ENCODE peak calls at places on chromosomes 11 and 22, in five cellular contexts. One of them, this sample, is unnamed.

GRCh38 chr11:1088927-1089737 is 14.5 kb downstream of the MUC2 start:
- DNase-seq in K562: no peak
- DNase-seq in HCT116: no peak
- DNase-seq in HepG2: no peak
- DNase-seq in H1: no peak
- DNase-seq in this sample: no peak

GRCh38 chr11:11148104-11148509 is 204.9 kb downstream of the CSNK2A3 start:
- DNase-seq in HepG2: no peak
- DNase-seq in H1: peak; percentile 60
- DNase-seq in K562: peak; percentile 12
- DNase-seq in HCT116: no peak
- DNase-seq in this sample: no peak

GRCh38 chr11:35285471-35285870 is 133.9 kb downstream of the SLC1A2 start:
- DNase-seq in H1: no peak
- DNase-seq in HepG2: no peak
- DNase-seq in HCT116: no peak
- DNase-seq in K562: no peak
- DNase-seq in this sample: no peak

GRCh38 chr22:24550902-24551229 is 4.1 kb downstream of the GUCD1 start:
- DNase-seq in H1: no peak
- DNase-seq in K562: no peak
- DNase-seq in HepG2: no peak
- DNase-seq in HCT116: no peak
- DNase-seq in this sample: no peak

GRCh38 chr11:73271936-73272679 is at the start of gene P2RY6:
- DNase-seq in HCT116: no peak
- DNase-seq in K562: no peak
- DNase-seq in HepG2: peak; percentile 75
- DNase-seq in H1: no peak
- DNase-seq in this sample: no peak

GRCh38 chr11:2511421-2512369 is 66.9 kb downstream of the KCNQ1 start:
- DNase-seq in K562: no peak
- DNase-seq in HepG2: no peak
- DNase-seq in H1: no peak
- DNase-seq in HCT116: no peak
- DNase-seq in this sample: no peak

GRCh38 chr11:11409916-11410315 is 56.9 kb upstream of the CSNK2A3 start:
- DNase-seq in H1: no peak
- DNase-seq in HCT116: no peak
- DNase-seq in HepG2: no peak
- DNase-seq in K562: peak; percentile 5
- DNase-seq in this sample: no peak

GRCh38 chr11:93330446-93330984 is at the start of gene DEUP1:
- DNase-seq in HepG2: no peak
- DNase-seq in K562: peak; percentile 85
- DNase-seq in H1: peak; percentile 82
- DNase-seq in HCT116: no peak
- DNase-seq in this sample: no peak

GRCh38 chr11:86460461-86461404 is 86.0 kb downstream of the CCDC81 start:
- DNase-seq in K562: no peak
- DNase-seq in HCT116: no peak
- DNase-seq in H1: no peak
- DNase-seq in HepG2: no peak
- DNase-seq in this sample: no peak

GRCh38 chr11:118398797-118399564 is 2.4 kb upstream of the ATP5MG start:
- DNase-seq in HCT116: no peak
- DNase-seq in HepG2: no peak
- DNase-seq in H1: no peak
- DNase-seq in K562: no peak
- DNase-seq in this sample: no peak

GRCh38 chr22:20198527-20199319 is 47.9 kb upstream of the CCDC188 start:
- DNase-seq in H1: no peak
- DNase-seq in K562: no peak
- DNase-seq in HCT116: no peak
- DNase-seq in HepG2: no peak
- DNase-seq in this sample: no peak

GRCh38 chr11:64593156-64594105 is 2.4 kb downstream of the SLC22A12 start:
- DNase-seq in K562: no peak
- DNase-seq in H1: no peak
- DNase-seq in HCT116: no peak
- DNase-seq in HepG2: no peak
- DNase-seq in this sample: no peak

GRCh38 chr22:32469799-32470212 is 4.8 kb upstream of the FBXO7 start:
- DNase-seq in K562: peak; percentile 62
- DNase-seq in HCT116: peak; percentile 13
- DNase-seq in H1: no peak
- DNase-seq in HepG2: no peak
- DNase-seq in this sample: no peak

GRCh38 chr11:28759311-28759710 is 651.1 kb downstream of the METTL15 start:
- DNase-seq in HCT116: peak; percentile 2
- DNase-seq in H1: no peak
- DNase-seq in HepG2: no peak
- DNase-seq in K562: no peak
- DNase-seq in this sample: no peak

GRCh38 chr11:71203681-71204080 is 48.7 kb downstream of the SHANK2 start:
- DNase-seq in HCT116: no peak
- DNase-seq in HepG2: no peak
- DNase-seq in H1: no peak
- DNase-seq in K562: no peak
- DNase-seq in this sample: no peak

GRCh38 chr11:24181395-24182047 is 315.3 kb upstream of the LUZP2 start:
- DNase-seq in HepG2: no peak
- DNase-seq in HCT116: no peak
- DNase-seq in K562: no peak
- DNase-seq in H1: no peak
- DNase-seq in this sample: no peak

GRCh38 chr11:108586600-108586999 is 7.0 kb downstream of the EXPH5 start:
- DNase-seq in HCT116: no peak
- DNase-seq in HepG2: no peak
- DNase-seq in K562: no peak
- DNase-seq in H1: no peak
- DNase-seq in this sample: no peak

GRCh38 chr11:64223001-64223651 is 2.9 kb downstream of the TRPT1 start:
- DNase-seq in K562: no peak
- DNase-seq in HCT116: no peak
- DNase-seq in H1: no peak
- DNase-seq in HepG2: no peak
- DNase-seq in this sample: no peak

GRCh38 chr11:34758262-34758661 is 137.4 kb downstream of the EHF start:
- DNase-seq in HCT116: no peak
- DNase-seq in H1: no peak
- DNase-seq in K562: peak; percentile 70
- DNase-seq in HepG2: no peak
- DNase-seq in this sample: no peak

GRCh38 chr11:9148035-9148434 is 56.6 kb upstream of the SCUBE2 start:
- DNase-seq in HCT116: no peak
- DNase-seq in H1: no peak
- DNase-seq in HepG2: no peak
- DNase-seq in K562: no peak
- DNase-seq in this sample: no peak

GRCh38 chr11:944711-945470 is 19.2 kb downstream of the AP2A2 start:
- DNase-seq in HepG2: no peak
- DNase-seq in K562: no peak
- DNase-seq in H1: peak; percentile 72
- DNase-seq in HCT116: no peak
- DNase-seq in this sample: no peak

GRCh38 chr11:87036756-87037449 is 831 bp upstream of the TMEM135 start:
- DNase-seq in HCT116: no peak
- DNase-seq in HepG2: peak; percentile 76
- DNase-seq in K562: peak; percentile 83
- DNase-seq in H1: no peak
- DNase-seq in this sample: no peak

GRCh38 chr11:1224491-1225385 is 1.9 kb downstream of the MUC5B start:
- DNase-seq in HepG2: no peak
- DNase-seq in HCT116: no peak
- DNase-seq in H1: peak; percentile 54
- DNase-seq in K562: no peak
- DNase-seq in this sample: no peak

GRCh38 chr11:31240340-31240904 is 129.1 kb downstream of the DCDC1 start:
- DNase-seq in K562: peak; percentile 68
- DNase-seq in HCT116: peak; percentile 59
- DNase-seq in H1: no peak
- DNase-seq in HepG2: peak; percentile 59
- DNase-seq in this sample: no peak

GRCh38 chr11:130212431-130212961 is 52.9 kb downstream of the ST14 start:
- DNase-seq in K562: no peak
- DNase-seq in HepG2: no peak
- DNase-seq in HCT116: no peak
- DNase-seq in H1: peak; percentile 50
- DNase-seq in this sample: no peak

GRCh38 chr11:22730319-22730718 is 63.9 kb downstream of the GAS2 start:
- DNase-seq in K562: no peak
- DNase-seq in H1: no peak
- DNase-seq in HepG2: peak; percentile 59
- DNase-seq in HCT116: no peak
- DNase-seq in this sample: no peak

GRCh38 chr11:18066626-18067025 is 20.6 kb upstream of the TPH1 start:
- DNase-seq in H1: no peak
- DNase-seq in HepG2: no peak
- DNase-seq in HCT116: no peak
- DNase-seq in K562: no peak
- DNase-seq in this sample: no peak

GRCh38 chr11:18065572-18065971 is 19.5 kb upstream of the TPH1 start:
- DNase-seq in HepG2: no peak
- DNase-seq in H1: no peak
- DNase-seq in HCT116: no peak
- DNase-seq in K562: no peak
- DNase-seq in this sample: no peak

GRCh38 chr11:18063131-18063530 is 17.1 kb upstream of the TPH1 start:
- DNase-seq in HepG2: no peak
- DNase-seq in K562: no peak
- DNase-seq in HCT116: no peak
- DNase-seq in H1: no peak
- DNase-seq in this sample: no peak

GRCh38 chr11:18064450-18065048 is 18.5 kb upstream of the TPH1 start:
- DNase-seq in HCT116: no peak
- DNase-seq in K562: no peak
- DNase-seq in HepG2: no peak
- DNase-seq in H1: no peak
- DNase-seq in this sample: no peak

GRCh38 chr11:18064035-18064434 is 18.0 kb upstream of the TPH1 start:
- DNase-seq in H1: no peak
- DNase-seq in HCT116: no peak
- DNase-seq in HepG2: no peak
- DNase-seq in K562: no peak
- DNase-seq in this sample: no peak
- TF ChIP-seq SRF in H1: no peak
- TF ChIP-seq SRF in HCT116: no peak
- TF ChIP-seq SRF in HepG2: no peak
- TF ChIP-seq SRF in K562: no peak
- TF ChIP-seq SRF in this sample: no peak

GRCh38 chr11:124172076-124172475 is 11.1 kb upstream of the OR10D3 start:
- DNase-seq in H1: no peak
- DNase-seq in HCT116: no peak
- DNase-seq in K562: peak; percentile 29
- DNase-seq in HepG2: no peak
- DNase-seq in this sample: no peak
- TF ChIP-seq SRF in H1: no peak
- TF ChIP-seq SRF in HCT116: no peak
- TF ChIP-seq SRF in K562: no peak
- TF ChIP-seq SRF in HepG2: no peak
- TF ChIP-seq SRF in this sample: no peak

GRCh38 chr11:60924110-60924905 is at the start of gene TMEM132A:
- DNase-seq in K562: peak; percentile 50
- DNase-seq in H1: peak; percentile 90
- DNase-seq in HCT116: peak; percentile 37
- DNase-seq in HepG2: peak; percentile 37
- DNase-seq in this sample: no peak
- TF ChIP-seq SRF in K562: no peak
- TF ChIP-seq SRF in H1: no peak
- TF ChIP-seq SRF in HCT116: no peak
- TF ChIP-seq SRF in HepG2: no peak
- TF ChIP-seq SRF in this sample: no peak

DNA sequence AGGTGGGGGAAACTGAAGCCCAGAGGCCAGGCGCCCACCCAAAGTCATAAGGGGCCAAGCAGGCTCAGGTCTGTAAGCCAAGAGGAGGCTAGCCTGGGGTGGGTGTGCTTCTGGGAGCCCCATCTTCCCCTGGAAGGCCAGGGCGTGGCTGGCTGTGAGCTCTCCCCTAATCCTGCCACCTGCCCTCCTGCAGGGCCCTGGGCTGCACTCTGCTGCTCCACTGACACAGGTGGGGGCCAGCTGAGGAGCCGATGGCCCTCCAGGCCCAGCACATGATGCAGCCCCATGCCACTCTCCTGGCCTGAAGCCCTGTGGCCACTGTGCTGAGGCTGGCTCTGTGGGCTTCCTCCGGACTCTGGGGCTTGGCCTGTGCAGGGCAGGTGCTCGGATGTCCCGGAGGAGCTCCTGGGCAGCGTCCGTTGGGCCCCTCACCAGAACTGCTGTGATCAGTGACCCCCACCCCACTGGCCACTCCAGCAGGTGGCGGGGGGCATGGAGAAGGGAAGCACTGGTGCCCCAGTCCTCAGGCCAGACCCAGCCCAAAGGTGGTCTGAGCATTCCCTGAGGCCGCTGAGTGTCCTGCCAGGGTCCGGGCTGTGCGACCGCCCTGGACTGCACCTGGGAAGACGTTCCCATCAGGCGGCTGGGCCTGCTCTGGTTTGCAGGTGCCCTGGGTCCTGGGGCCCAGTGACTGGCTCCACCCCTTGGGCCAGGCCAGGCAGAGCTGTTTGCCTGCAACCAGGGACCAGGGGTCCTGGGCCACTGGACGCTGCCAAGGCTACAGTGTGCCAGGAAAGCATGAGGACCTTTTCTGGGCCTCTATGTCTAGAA is 8.5 kb downstream of the PIM3 start:
- DNase-seq in HCT116: no peak
- DNase-seq in K562: no peak
- DNase-seq in HepG2: no peak
- DNase-seq in H1: peak; percentile 49
- DNase-seq in this sample: no peak
- TF ChIP-seq SRF in HCT116: no peak
- TF ChIP-seq SRF in K562: no peak
- TF ChIP-seq SRF in HepG2: no peak
- TF ChIP-seq SRF in H1: no peak
- TF ChIP-seq SRF in this sample: no peak

GRCh38 chr11:66720223-66720898 is 8.7 kb downstream of the SPTBN2 start:
- DNase-seq in HCT116: peak; percentile 83
- DNase-seq in H1: peak; percentile 81
- DNase-seq in K562: no peak
- DNase-seq in HepG2: peak; percentile 83
- DNase-seq in this sample: no peak
- TF ChIP-seq SRF in HCT116: no peak
- TF ChIP-seq SRF in H1: no peak
- TF ChIP-seq SRF in K562: no peak
- TF ChIP-seq SRF in HepG2: no peak
- TF ChIP-seq SRF in this sample: no peak

GRCh38 chr22:37187891-37188761 is at the start of gene C1QTNF6:
- DNase-seq in HepG2: no peak
- DNase-seq in H1: peak; percentile 78
- DNase-seq in HCT116: no peak
- DNase-seq in K562: no peak
- DNase-seq in this sample: no peak
- TF ChIP-seq SRF in HepG2: no peak
- TF ChIP-seq SRF in H1: no peak
- TF ChIP-seq SRF in HCT116: no peak
- TF ChIP-seq SRF in K562: no peak
- TF ChIP-seq SRF in this sample: no peak

GRCh38 chr11:68016904-68017817 is 7.0 kb downstream of the ALDH3B1 start:
- DNase-seq in HepG2: peak; percentile 94
- DNase-seq in K562: no peak
- DNase-seq in H1: no peak
- DNase-seq in HCT116: no peak
- DNase-seq in this sample: no peak
- TF ChIP-seq SRF in HepG2: no peak
- TF ChIP-seq SRF in K562: no peak
- TF ChIP-seq SRF in H1: no peak
- TF ChIP-seq SRF in HCT116: no peak
- TF ChIP-seq SRF in this sample: no peak

GRCh38 chr11:6737872-6738466 is 33.8 kb downstream of the OR2AG2 start:
- DNase-seq in K562: peak; percentile 80
- DNase-seq in H1: peak; percentile 47
- DNase-seq in HCT116: peak; percentile 43
- DNase-seq in HepG2: peak; percentile 41
- DNase-seq in this sample: no peak
- TF ChIP-seq SRF in K562: no peak
- TF ChIP-seq SRF in H1: no peak
- TF ChIP-seq SRF in HCT116: no peak
- TF ChIP-seq SRF in HepG2: no peak
- TF ChIP-seq SRF in this sample: no peak